ENCODE peak calls at places on chromosomes 7 and 10, in six cellular contexts. G, C, V, H, J and B are unnamed samples.

GRCh38 chr10:13823046-13823711 is 236.4 kb downstream of the PRPF18 start:
- DNase-seq in G (no peak), C (no peak), V (no peak), H (no peak), J (no peak), B (no peak)

GRCh38 chr10:70772627-70773026 is 12.6 kb downstream of the TBATA start:
- DNase-seq in G (no peak), C (peak), V (no peak), H (no peak), J (no peak), B (no peak)

GRCh38 chr10:17375936-17376584 is 78.3 kb downstream of the ST8SIA6 start:
- DNase-seq in G (no peak), C (no peak), V (no peak), H (no peak), J (no peak), B (no peak)

GRCh38 chr7:150481955-150482354 is 31.5 kb downstream of the GIMAP8 start:
- DNase-seq in G (no peak), C (no peak), V (no peak), H (no peak), J (no peak), B (no peak)

GRCh38 chr7:97118306-97118917 is 914 bp downstream of the SDHAF3 start:
- DNase-seq in G (no peak), C (no peak), V (no peak), H (no peak), J (no peak), B (no peak)

GRCh38 chr7:45387837-45388236 is 186.3 kb upstream of the ADCY1 start:
- DNase-seq in G (no peak), C (no peak), V (no peak), H (no peak), J (no peak), B (no peak)

GRCh38 chr10:34397324-34397723 is 417.8 kb downstream of the PARD3 start:
- DNase-seq in G (no peak), C (no peak), V (no peak), H (no peak), J (no peak), B (no peak)

GRCh38 chr7:125118444-125118843 is 188.8 kb upstream of the POT1 start:
- DNase-seq in G (no peak), C (no peak), V (no peak), H (no peak), J (no peak), B (no peak)

GRCh38 chr10:75246506-75246905 is 10.7 kb upstream of the COMTD1 start:
- DNase-seq in G (no peak), C (no peak), V (no peak), H (no peak), J (no peak), B (no peak)

GRCh38 chr10:44395396-44395795 is 10.5 kb upstream of the CXCL12 start:
- DNase-seq in G (no peak), C (no peak), V (no peak), H (no peak), J (no peak), B (no peak)

GRCh38 chr7:132516042-132516840 is 60.0 kb downstream of the PLXNA4 start:
- DNase-seq in G (no peak), C (no peak), V (no peak), H (no peak), J (no peak), B (no peak)

GRCh38 chr10:124093076-124093773 is at the start of gene CHST15:
- DNase-seq in G (peak), C (peak), V (peak), H (no peak), J (no peak), B (no peak)

GRCh38 chr10:12332572-12333381 is 16.6 kb upstream of the CAMK1D start:
- DNase-seq in G (no peak), C (peak), V (peak), H (no peak), J (no peak), B (no peak)

GRCh38 chr10:125377368-125377767 is 217.0 kb upstream of the CTBP2 start:
- DNase-seq in G (no peak), C (no peak), V (no peak), H (no peak), J (no peak), B (no peak)

GRCh38 chr7:139328375-139328774 is 12.8 kb upstream of the FMC1 start:
- DNase-seq in G (peak), C (no peak), V (no peak), H (no peak), J (no peak), B (no peak)

GRCh38 chr10:131920151-131920550 is 19.3 kb downstream of the PPP2R2D start:
- DNase-seq in G (no peak), C (no peak), V (no peak), H (no peak), J (no peak), B (no peak)

GRCh38 chr7:79304711-79305110 is 148.8 kb downstream of the MAGI2 start:
- DNase-seq in G (no peak), C (no peak), V (no peak), H (no peak), J (no peak), B (no peak)

GRCh38 chr10:46787321-46787615 is 124.0 kb upstream of the PTPN20 start:
- DNase-seq in G (no peak), C (no peak), V (no peak), H (no peak), J (no peak), B (no peak)

GRCh38 chr7:100174582-100174981 is 2.6 kb downstream of the GPC2 start:
- DNase-seq in G (no peak), C (peak), V (no peak), H (no peak), J (no peak), B (no peak)

GRCh38 chr10:120217736-120218135 is 239.3 kb upstream of the PLPP4 start:
- DNase-seq in G (no peak), C (no peak), V (no peak), H (no peak), J (no peak), B (no peak)

GRCh38 chr10:95513941-95514392 is 47.2 kb downstream of the SORBS1 start:
- DNase-seq in G (no peak), C (no peak), V (peak), H (no peak), J (no peak), B (no peak)

GRCh38 chr10:16975188-16975587 is 154.4 kb downstream of the CUBN start:
- DNase-seq in G (no peak), C (no peak), V (no peak), H (no peak), J (no peak), B (no peak)

GRCh38 chr7:158544708-158545107 is 42.9 kb downstream of the PTPRN2 start:
- DNase-seq in G (no peak), C (no peak), V (no peak), H (no peak), J (no peak), B (no peak)

GRCh38 chr10:66784796-66785195 is 141.0 kb upstream of the LRRTM3 start:
- DNase-seq in G (no peak), C (no peak), V (no peak), H (no peak), J (no peak), B (no peak)

GRCh38 chr7:50662059-50662689 is 97.0 kb upstream of the DDC start:
- DNase-seq in G (no peak), C (peak), V (no peak), H (peak), J (no peak), B (peak)

GRCh38 chr10:36172574-36172973 is 530.5 kb upstream of the FZD8 start:
- DNase-seq in G (no peak), C (no peak), V (no peak), H (no peak), J (no peak), B (no peak)

GRCh38 chr10:84290235-84290634 is 38.2 kb upstream of the CCSER2 start:
- DNase-seq in G (no peak), C (no peak), V (no peak), H (no peak), J (no peak), B (no peak)

GRCh38 chr10:97796651-97797050 is 24.9 kb upstream of the SFRP5 start:
- DNase-seq in G (no peak), C (no peak), V (no peak), H (no peak), J (no peak), B (no peak)

GRCh38 chr10:43682956-43683355 is 34.3 kb upstream of the ZNF32 start:
- DNase-seq in G (no peak), C (no peak), V (no peak), H (no peak), J (no peak), B (no peak)

GRCh38 chr7:107463139-107464078 is 6.4 kb upstream of the GPR22 start:
- DNase-seq in G (peak), C (no peak), V (peak), H (peak), J (peak), B (peak)

GRCh38 chr10:85430991-85431390 is 935.6 kb downstream of the GRID1 start:
- DNase-seq in G (peak), C (no peak), V (no peak), H (no peak), J (no peak), B (no peak)

GRCh38 chr7:138316421-138317043 is 143.5 kb upstream of the TRIM24 start:
- DNase-seq in G (no peak), C (no peak), V (no peak), H (no peak), J (no peak), B (no peak)

GRCh38 chr10:119723624-119724023 is 2.2 kb upstream of the INPP5F start:
- DNase-seq in G (no peak), C (no peak), V (no peak), H (no peak), J (no peak), B (no peak)

GRCh38 chr7:142459557-142459963 is 201.7 kb upstream of the PRSS58 start:
- DNase-seq in G (no peak), C (no peak), V (no peak), H (no peak), J (peak), B (peak)

GRCh38 chr10:10986606-10987005 is 31.1 kb upstream of the CELF2 start:
- DNase-seq in G (no peak), C (no peak), V (no peak), H (no peak), J (no peak), B (no peak)

GRCh38 chr7:31741852-31742251 is 54.8 kb downstream of the PPP1R17 start:
- DNase-seq in G (no peak), C (no peak), V (no peak), H (no peak), J (no peak), B (no peak)

GRCh38 chr7:41869091-41869490 is 166.2 kb upstream of the INHBA start:
- DNase-seq in G (no peak), C (no peak), V (no peak), H (no peak), J (no peak), B (no peak)

GRCh38 chr7:112302566-112302965 is 96.1 kb downstream of the ZNF277 start:
- DNase-seq in G (no peak), C (no peak), V (no peak), H (no peak), J (no peak), B (no peak)

GRCh38 chr7:112300831-112301407 is 94.4 kb downstream of the ZNF277 start:
- DNase-seq in G (no peak), C (no peak), V (no peak), H (no peak), J (no peak), B (no peak)

GRCh38 chr7:112296416-112296815 is 89.9 kb downstream of the ZNF277 start:
- DNase-seq in G (no peak), C (no peak), V (no peak), H (no peak), J (no peak), B (no peak)

GRCh38 chr7:112298543-112299100 is 92.1 kb downstream of the ZNF277 start:
- DNase-seq in G (no peak), C (no peak), V (no peak), H (no peak), J (no peak), B (no peak)

DNA sequence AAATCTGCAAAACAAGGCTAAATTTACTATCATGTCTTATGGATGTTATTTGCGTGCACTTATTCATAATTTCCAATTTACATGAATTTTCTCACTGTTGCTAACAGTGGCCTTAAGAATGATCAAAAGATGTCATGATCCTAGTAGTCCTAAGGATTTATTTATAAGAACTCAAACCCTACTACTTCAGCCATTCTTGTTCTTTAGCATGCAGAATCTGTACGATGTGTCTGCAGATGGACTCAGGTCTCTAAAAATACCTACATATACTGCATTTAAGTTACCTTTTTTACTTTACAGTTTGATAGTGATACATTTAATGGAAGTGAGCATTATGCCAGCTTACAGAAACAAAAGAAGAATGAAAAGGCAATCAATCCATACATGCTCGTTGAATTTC is 91.2 kb downstream of the ZNF277 start:
- DNase-seq in G (no peak), C (no peak), V (no peak), H (no peak), J (no peak), B (no peak)
- H3K27ac ChIP-seq in G (no peak), C (no peak), V (no peak), H (no peak), J (no peak), B (no peak)

DNA sequence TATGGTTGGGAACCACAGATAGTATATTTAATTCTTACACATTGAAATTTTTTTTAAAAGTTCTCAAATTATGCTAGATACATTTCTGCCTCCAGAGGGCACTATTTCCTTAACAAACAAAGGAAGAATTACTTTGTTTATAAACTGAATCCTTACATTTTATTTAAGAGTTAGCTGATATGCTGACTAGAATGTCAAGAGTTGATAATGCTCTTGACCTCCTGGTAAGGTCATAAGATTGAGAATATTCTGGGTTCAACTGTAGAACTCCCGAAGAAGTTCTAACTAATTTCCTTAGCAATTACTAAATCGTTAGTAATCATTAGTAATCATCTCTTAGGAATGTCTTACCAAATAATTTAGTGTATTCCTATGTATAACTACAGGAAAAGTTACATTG is 95.3 kb upstream of the CYP26C1 start:
- DNase-seq in G (peak), C (no peak), V (no peak), H (no peak), J (no peak), B (no peak)
- H3K27ac ChIP-seq in G (no peak), C (no peak), V (no peak), H (no peak), J (no peak), B (no peak)

DNA sequence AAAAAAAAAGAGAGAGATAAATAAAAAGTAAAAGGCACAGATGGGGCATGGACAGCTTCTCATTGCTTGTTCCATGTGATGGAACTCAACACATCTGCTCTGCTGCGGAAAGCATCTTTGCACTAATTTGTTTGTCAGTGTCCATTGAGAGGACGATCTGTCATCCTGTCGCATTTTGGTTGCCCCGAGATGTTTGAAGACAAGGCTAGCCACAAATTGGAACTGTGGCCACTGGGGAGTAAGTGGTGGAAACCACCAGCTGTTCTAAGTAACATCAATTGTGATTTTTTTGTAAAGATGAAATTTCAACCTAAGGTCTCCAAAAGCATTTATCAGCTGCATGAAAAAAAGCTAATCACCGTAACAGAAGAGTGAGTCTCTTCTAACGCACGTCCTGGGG is 312.7 kb downstream of the ADARB2 start:
- DNase-seq in G (no peak), C (no peak), V (no peak), H (no peak), J (no peak), B (no peak)
- H3K27ac ChIP-seq in G (no peak), C (no peak), V (no peak), H (no peak), J (no peak), B (no peak)

GRCh38 chr7:117323585-117323876 is 673 bp upstream of the WNT2 start:
- DNase-seq in G (no peak), C (no peak), V (no peak), H (no peak), J (no peak), B (no peak)
- H3K27ac ChIP-seq in G (no peak), C (no peak), V (no peak), H (no peak), J (no peak), B (no peak)

GRCh38 chr7:834277-834676 is 2.0 kb downstream of the SUN1 start:
- DNase-seq in G (no peak), C (no peak), V (no peak), H (no peak), J (no peak), B (no peak)

GRCh38 chr7:836429-836828 is 4.2 kb downstream of the SUN1 start:
- DNase-seq in G (no peak), C (no peak), V (no peak), H (no peak), J (no peak), B (no peak)

GRCh38 chr7:837001-837400 is 4.7 kb downstream of the SUN1 start:
- DNase-seq in G (no peak), C (no peak), V (no peak), H (no peak), J (no peak), B (no peak)

GRCh38 chr7:835021-835420 is 2.7 kb downstream of the SUN1 start:
- DNase-seq in G (no peak), C (no peak), V (no peak), H (no peak), J (no peak), B (no peak)

GRCh38 chr7:835491-836401 is 3.5 kb downstream of the SUN1 start:
- DNase-seq in G (no peak), C (no peak), V (no peak), H (no peak), J (no peak), B (no peak)
- H3K27ac ChIP-seq in G (no peak), C (peak), V (peak), H (no peak), J (no peak), B (no peak)

DNA sequence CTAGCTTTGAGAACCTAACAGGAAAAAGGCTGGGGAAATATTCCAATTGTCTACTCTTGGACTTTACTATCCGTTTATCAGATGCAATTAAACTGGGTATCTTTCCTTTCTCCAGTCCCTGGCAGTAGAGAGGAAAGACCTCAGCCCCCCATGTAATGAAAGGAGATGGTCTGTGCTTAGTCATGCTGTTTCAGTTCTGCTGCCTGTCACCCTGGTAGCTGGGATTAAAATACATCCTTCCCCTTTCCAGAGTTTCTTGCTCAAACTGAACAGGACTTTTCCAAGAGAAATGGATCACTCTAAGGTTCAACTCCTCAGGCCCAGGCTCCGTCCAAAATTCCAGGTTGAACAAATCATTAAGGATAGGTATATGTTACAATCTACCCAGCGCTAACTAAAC is 202.9 kb downstream of the PTEN start:
- DNase-seq in G (no peak), C (no peak), V (no peak), H (no peak), J (no peak), B (no peak)
- H3K27ac ChIP-seq in G (no peak), C (no peak), V (no peak), H (peak), J (peak), B (peak)

DNA sequence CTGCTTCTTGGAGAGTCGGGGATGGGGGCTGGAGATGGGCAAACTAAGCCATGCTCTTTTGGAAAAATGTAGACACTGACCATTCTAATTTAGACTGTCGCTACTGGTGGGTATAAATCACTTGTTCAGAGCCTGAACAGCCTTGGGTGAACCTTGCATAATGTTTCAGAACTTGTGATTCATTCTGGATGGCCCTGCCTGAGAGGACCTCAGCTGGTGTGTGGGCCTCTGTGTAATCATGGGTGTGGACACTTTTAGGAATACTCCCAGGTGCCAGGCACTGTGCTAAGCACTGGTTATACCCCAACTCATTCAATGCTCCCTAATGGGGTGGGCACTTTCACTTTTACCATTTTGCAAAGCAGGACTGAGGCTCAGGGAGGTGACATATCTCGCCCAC is 26.8 kb upstream of the TM9SF3 start:
- DNase-seq in G (no peak), C (no peak), V (no peak), H (no peak), J (no peak), B (no peak)
- H3K27ac ChIP-seq in G (no peak), C (no peak), V (no peak), H (no peak), J (no peak), B (no peak)